ENCODE peak calls at places on chromosomes 12 and 14, in four cellular contexts. C, Q, H and F are unnamed samples.

GRCh38 chr14:68137704-68138619 is 318.4 kb downstream of the RAD51B start:
- DNase-seq in C (no peak), Q (peak; percentile 96), H (no peak), F (no peak)

GRCh38 chr12:97968641-97969171 is 506.1 kb downstream of the RMST start:
- DNase-seq in C (no peak), Q (no peak), H (no peak), F (no peak)

GRCh38 chr12:64088431-64089349 is 133.4 kb downstream of the KICS2 start:
- DNase-seq in C (no peak), Q (peak; percentile 97), H (no peak), F (no peak)

GRCh38 chr14:68491793-68492192 is 301.1 kb downstream of the ZFP36L1 start:
- DNase-seq in C (no peak), Q (no peak), H (no peak), F (no peak)

GRCh38 chr14:94144765-94145164 is 15.4 kb upstream of the IFI27L2 start:
- DNase-seq in C (no peak), Q (no peak), H (no peak), F (no peak)

GRCh38 chr14:79197516-79197915 is 1013.8 kb downstream of the DIO2 start:
- DNase-seq in C (no peak), Q (no peak), H (no peak), F (no peak)

GRCh38 chr12:89098390-89099102 is 253.8 kb downstream of the DUSP6 start:
- DNase-seq in C (no peak), Q (no peak), H (no peak), F (no peak)

GRCh38 chr14:76904740-76905569 is 78.7 kb downstream of the LRRC74A start:
- DNase-seq in C (peak; percentile 22), Q (peak; percentile 99), H (peak; percentile 46), F (peak; percentile 38)

GRCh38 chr14:81625343-81625742 is 91.7 kb upstream of the SEL1L start:
- DNase-seq in C (no peak), Q (peak; percentile 20), H (no peak), F (no peak)

GRCh38 chr12:52417742-52418141 is 11.6 kb upstream of the KRT82 start:
- DNase-seq in C (no peak), Q (no peak), H (no peak), F (no peak)

GRCh38 chr12:16189849-16190248 is 87.6 kb downstream of the SLC15A5 start:
- DNase-seq in C (no peak), Q (no peak), H (no peak), F (no peak)

GRCh38 chr12:82793882-82794281 is 107.2 kb downstream of the TMTC2 start:
- DNase-seq in C (no peak), Q (no peak), H (no peak), F (no peak)

GRCh38 chr12:70985850-70986249 is 65.3 kb upstream of the PTPRR start:
- DNase-seq in C (no peak), Q (peak; percentile 96), H (no peak), F (no peak)

GRCh38 chr14:102930138-102930752 is 7.8 kb downstream of the AMN start:
- DNase-seq in C (no peak), Q (no peak), H (no peak), F (no peak)

GRCh38 chr14:56217380-56218045 is 99.3 kb downstream of the PELI2 start:
- DNase-seq in C (no peak), Q (no peak), H (no peak), F (no peak)

GRCh38 chr14:105500036-105500725 is 9.1 kb downstream of the TEDC1 start:
- DNase-seq in C (no peak), Q (no peak), H (no peak), F (no peak)